ENCODE peak calls at places on chromosomes 16 and 17, in four cellular contexts. One of them, this sample, is unnamed.

GRCh38 chr16:75073551-75074414 is 42.8 kb downstream of the LDHD start:
- DNase-seq in adrenal gland: no peak
- DNase-seq in heart left ventricle: no peak
- DNase-seq in BJ: no peak
- DNase-seq in this sample: no peak

GRCh38 chr17:36647598-36647997 is 46.2 kb downstream of the MRM1 start:
- DNase-seq in adrenal gland: no peak
- DNase-seq in heart left ventricle: no peak
- DNase-seq in BJ: no peak
- DNase-seq in this sample: no peak

GRCh38 chr17:1150863-1151685 is 28.7 kb downstream of the ABR start:
- DNase-seq in adrenal gland: no peak
- DNase-seq in heart left ventricle: no peak
- DNase-seq in BJ: no peak
- DNase-seq in this sample: no peak

GRCh38 chr16:2838928-2839327 is 8.8 kb downstream of the ZG16B start:
- DNase-seq in adrenal gland: peak; percentile 85
- DNase-seq in heart left ventricle: peak; percentile 57
- DNase-seq in BJ: no peak
- DNase-seq in this sample: no peak

GRCh38 chr17:41967141-41967920 is 736 bp downstream of the CNP start:
- DNase-seq in adrenal gland: peak; percentile 31
- DNase-seq in heart left ventricle: no peak
- DNase-seq in BJ: no peak
- DNase-seq in this sample: no peak

GRCh38 chr17:69480197-69480596 is 65.7 kb downstream of the MAP2K6 start:
- DNase-seq in adrenal gland: no peak
- DNase-seq in heart left ventricle: no peak
- DNase-seq in BJ: no peak
- DNase-seq in this sample: no peak

GRCh38 chr16:16143038-16143763 is 80.1 kb downstream of the ABCC6 start:
- DNase-seq in adrenal gland: no peak
- DNase-seq in heart left ventricle: no peak
- DNase-seq in BJ: no peak
- DNase-seq in this sample: no peak

GRCh38 chr17:34379876-34380275 is 16.8 kb upstream of the CCL1 start:
- DNase-seq in adrenal gland: no peak
- DNase-seq in heart left ventricle: no peak
- DNase-seq in BJ: no peak
- DNase-seq in this sample: no peak

GRCh38 chr16:50622643-50623369 is 58.3 kb downstream of the SNX20 start:
- DNase-seq in adrenal gland: no peak
- DNase-seq in heart left ventricle: no peak
- DNase-seq in BJ: no peak
- DNase-seq in this sample: no peak

GRCh38 chr16:15949210-15950166 is at the start of gene ABCC1:
- DNase-seq in adrenal gland: peak; percentile 33
- DNase-seq in heart left ventricle: peak; percentile 52
- DNase-seq in BJ: no peak
- DNase-seq in this sample: peak; percentile 53

GRCh38 chr17:67042104-67042899 is 2.1 kb upstream of the CACNG1 start:
- DNase-seq in adrenal gland: no peak
- DNase-seq in heart left ventricle: no peak
- DNase-seq in BJ: no peak
- DNase-seq in this sample: no peak

GRCh38 chr17:43608313-43608712 is 53.4 kb downstream of the MEOX1 start:
- DNase-seq in adrenal gland: no peak
- DNase-seq in heart left ventricle: no peak
- DNase-seq in BJ: no peak
- DNase-seq in this sample: no peak

GRCh38 chr16:25925466-25925865 is 233.7 kb downstream of the HS3ST4 start:
- DNase-seq in adrenal gland: no peak
- DNase-seq in heart left ventricle: no peak
- DNase-seq in BJ: no peak
- DNase-seq in this sample: no peak

DNA sequence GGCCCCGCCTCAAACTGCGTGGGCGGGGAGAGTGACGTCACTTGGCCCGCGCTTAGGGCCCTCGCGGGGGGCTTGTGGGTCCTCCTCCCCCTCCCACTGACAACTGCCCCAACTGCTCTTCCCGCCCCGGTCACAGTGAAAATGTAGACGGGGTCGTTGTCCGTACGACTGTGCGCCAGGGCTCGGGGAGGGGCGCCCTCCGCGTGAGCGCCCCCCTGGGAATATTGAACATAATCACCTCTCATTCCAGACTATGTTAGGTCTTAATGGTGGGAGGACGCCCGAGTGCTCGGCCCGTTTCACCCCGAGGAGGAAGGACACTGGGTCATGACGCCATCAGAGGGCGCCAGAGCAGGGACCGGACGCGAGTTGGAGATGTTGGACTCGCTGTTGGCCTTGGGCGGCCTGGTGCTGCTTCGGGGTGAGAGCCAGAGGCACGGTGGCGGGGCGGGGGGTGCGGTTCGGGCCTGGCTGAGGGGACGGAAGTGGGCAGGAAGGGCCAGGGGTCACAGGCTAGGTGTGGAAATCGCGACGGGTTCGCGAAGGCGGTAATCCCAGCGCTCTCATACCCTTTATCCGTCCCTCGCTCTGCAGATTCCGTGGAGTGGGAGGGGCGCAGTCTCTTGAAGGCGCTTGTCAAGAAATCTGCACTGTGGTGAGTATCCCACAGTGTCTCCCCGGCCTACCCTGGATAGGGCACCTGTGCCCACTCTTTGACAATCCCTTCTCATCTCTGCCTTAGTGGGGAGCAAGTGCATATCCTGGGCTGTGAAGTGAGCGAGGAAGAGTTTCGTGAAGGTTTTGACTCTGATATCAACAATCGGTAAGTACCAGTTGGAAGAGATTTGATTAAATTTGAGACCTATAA is at the start of gene ELP5:
- DNase-seq in adrenal gland: peak; percentile 97
- DNase-seq in heart left ventricle: peak; percentile 95
- DNase-seq in BJ: peak; percentile 57
- DNase-seq in this sample: no peak
- TF ChIP-seq CTCF in adrenal gland: no peak
- TF ChIP-seq CTCF in heart left ventricle: no peak
- TF ChIP-seq CTCF in BJ: no peak
- TF ChIP-seq CTCF in this sample: no peak

DNA sequence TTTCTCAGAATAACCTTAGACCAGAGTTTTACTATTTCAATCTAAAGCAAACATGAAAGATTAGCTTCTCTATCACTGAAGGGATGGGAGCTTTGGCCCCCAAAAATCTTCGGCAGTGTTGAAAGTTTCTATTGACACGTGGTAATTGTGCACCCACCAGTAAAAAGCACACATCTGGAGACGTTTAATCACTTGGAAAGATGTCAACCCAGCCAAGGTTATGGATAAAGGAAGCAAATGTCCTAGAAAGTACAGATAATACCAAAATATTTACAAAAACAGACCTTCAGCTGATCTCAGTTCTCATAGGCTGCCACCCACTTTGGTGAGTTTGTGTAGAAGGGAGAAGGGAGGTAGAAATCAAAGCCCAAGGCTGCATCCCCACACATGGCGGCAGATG is 5.3 kb downstream of the MYCBPAP start:
- DNase-seq in adrenal gland: no peak
- DNase-seq in heart left ventricle: no peak
- DNase-seq in BJ: no peak
- DNase-seq in this sample: no peak
- TF ChIP-seq CTCF in adrenal gland: no peak
- TF ChIP-seq CTCF in heart left ventricle: no peak
- TF ChIP-seq CTCF in BJ: no peak
- TF ChIP-seq CTCF in this sample: no peak

GRCh38 chr16:69424053-69424934 is at the start of gene CYB5B:
- DNase-seq in adrenal gland: peak; percentile 98
- DNase-seq in heart left ventricle: peak; percentile 95
- DNase-seq in BJ: peak; percentile 96
- DNase-seq in this sample: peak; percentile 81
- TF ChIP-seq CTCF in adrenal gland: no peak
- TF ChIP-seq CTCF in heart left ventricle: no peak
- TF ChIP-seq CTCF in BJ: peak; percentile 7
- TF ChIP-seq CTCF in this sample: no peak

GRCh38 chr17:8204761-8205555 is 5.4 kb downstream of the AURKB start:
- DNase-seq in adrenal gland: no peak
- DNase-seq in heart left ventricle: no peak
- DNase-seq in BJ: no peak
- DNase-seq in this sample: no peak
- TF ChIP-seq CTCF in adrenal gland: no peak
- TF ChIP-seq CTCF in heart left ventricle: no peak
- TF ChIP-seq CTCF in BJ: no peak
- TF ChIP-seq CTCF in this sample: no peak

GRCh38 chr16:62620259-62620658 is 584.0 kb upstream of the CDH8 start:
- DNase-seq in adrenal gland: no peak
- DNase-seq in heart left ventricle: no peak
- DNase-seq in BJ: no peak
- DNase-seq in this sample: no peak
- TF ChIP-seq CTCF in adrenal gland: no peak
- TF ChIP-seq CTCF in heart left ventricle: no peak
- TF ChIP-seq CTCF in BJ: no peak
- TF ChIP-seq CTCF in this sample: no peak

GRCh38 chr17:80123791-80124190 is 22.4 kb downstream of the GAA start:
- DNase-seq in adrenal gland: peak; percentile 80
- DNase-seq in heart left ventricle: no peak
- DNase-seq in BJ: no peak
- DNase-seq in this sample: no peak

GRCh38 chr17:80122926-80123505 is 21.6 kb downstream of the GAA start:
- DNase-seq in adrenal gland: peak; percentile 4
- DNase-seq in heart left ventricle: no peak
- DNase-seq in BJ: no peak
- DNase-seq in this sample: no peak

GRCh38 chr17:80126449-80126715 is 20.5 kb downstream of the EIF4A3 start:
- DNase-seq in adrenal gland: no peak
- DNase-seq in heart left ventricle: no peak
- DNase-seq in BJ: no peak
- DNase-seq in this sample: no peak

GRCh38 chr17:80125656-80126448 is 21.1 kb downstream of the EIF4A3 start:
- DNase-seq in adrenal gland: peak; percentile 2
- DNase-seq in heart left ventricle: no peak
- DNase-seq in BJ: peak; percentile 65
- DNase-seq in this sample: no peak

DNA sequence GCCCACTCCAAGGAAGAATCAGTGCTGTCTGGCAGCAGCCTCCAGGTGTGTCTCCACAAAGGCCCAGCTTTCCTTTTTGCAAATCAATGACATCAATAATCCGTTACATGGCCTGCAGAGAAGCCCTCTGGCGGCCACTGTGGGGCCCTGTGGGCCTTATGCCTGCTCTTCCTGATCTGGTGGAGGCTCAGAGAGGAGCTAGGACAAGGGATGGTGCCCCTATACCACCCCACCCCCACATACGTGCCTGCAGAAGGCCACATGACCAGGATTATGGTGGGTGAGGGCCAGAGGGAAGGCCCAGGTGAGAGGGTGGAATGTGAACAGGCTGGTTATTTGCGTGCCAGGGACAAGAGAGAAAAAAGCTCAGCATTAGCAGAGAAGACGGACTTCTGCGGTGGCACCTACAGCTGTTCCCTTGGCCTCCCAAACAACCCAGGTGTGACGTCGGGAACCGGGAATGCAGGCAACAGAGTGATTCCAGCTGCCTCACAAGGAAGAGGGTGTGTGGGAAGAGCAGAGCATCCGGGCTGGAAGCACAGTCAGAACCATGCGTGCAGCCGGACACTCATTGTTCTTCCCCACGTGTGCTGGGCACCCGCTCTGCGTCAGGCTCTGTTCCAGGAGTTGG is 22.5 kb downstream of the EIF4A3 start:
- DNase-seq in adrenal gland: peak; percentile 5
- DNase-seq in heart left ventricle: no peak
- DNase-seq in BJ: no peak
- DNase-seq in this sample: peak; percentile 12
- TF ChIP-seq CTCF in adrenal gland: no peak
- TF ChIP-seq CTCF in heart left ventricle: no peak
- TF ChIP-seq CTCF in BJ: peak; percentile 38
- TF ChIP-seq CTCF in this sample: no peak

DNA sequence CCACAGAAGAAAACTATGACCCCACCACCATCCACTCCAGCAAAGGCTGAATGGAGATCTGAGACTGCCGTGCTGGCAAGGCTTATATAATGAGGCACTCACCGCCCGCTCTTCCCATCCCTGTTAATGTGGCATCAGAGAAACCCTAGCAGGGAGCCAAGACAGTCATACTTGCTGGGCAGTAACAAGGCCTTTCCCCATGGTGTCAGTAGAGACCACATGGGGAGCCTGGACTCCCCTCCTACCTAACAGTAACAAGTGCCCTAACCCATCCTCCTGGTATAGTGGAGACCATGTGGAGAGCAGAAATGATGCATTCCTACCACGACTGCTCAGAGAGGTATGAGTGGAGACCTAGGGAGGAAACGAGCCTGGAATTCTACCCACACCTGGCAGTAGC is 235.2 kb downstream of the C16orf78 start:
- DNase-seq in adrenal gland: no peak
- DNase-seq in heart left ventricle: no peak
- DNase-seq in BJ: no peak
- DNase-seq in this sample: no peak
- TF ChIP-seq CTCF in adrenal gland: no peak
- TF ChIP-seq CTCF in heart left ventricle: peak; percentile 55
- TF ChIP-seq CTCF in BJ: peak; percentile 86
- TF ChIP-seq CTCF in this sample: no peak

GRCh38 chr16:855471-855870 is 54.9 kb upstream of the GNG13 start:
- DNase-seq in adrenal gland: no peak
- DNase-seq in heart left ventricle: no peak
- DNase-seq in BJ: no peak
- DNase-seq in this sample: no peak
- TF ChIP-seq CTCF in adrenal gland: no peak
- TF ChIP-seq CTCF in heart left ventricle: no peak
- TF ChIP-seq CTCF in BJ: no peak
- TF ChIP-seq CTCF in this sample: no peak

DNA sequence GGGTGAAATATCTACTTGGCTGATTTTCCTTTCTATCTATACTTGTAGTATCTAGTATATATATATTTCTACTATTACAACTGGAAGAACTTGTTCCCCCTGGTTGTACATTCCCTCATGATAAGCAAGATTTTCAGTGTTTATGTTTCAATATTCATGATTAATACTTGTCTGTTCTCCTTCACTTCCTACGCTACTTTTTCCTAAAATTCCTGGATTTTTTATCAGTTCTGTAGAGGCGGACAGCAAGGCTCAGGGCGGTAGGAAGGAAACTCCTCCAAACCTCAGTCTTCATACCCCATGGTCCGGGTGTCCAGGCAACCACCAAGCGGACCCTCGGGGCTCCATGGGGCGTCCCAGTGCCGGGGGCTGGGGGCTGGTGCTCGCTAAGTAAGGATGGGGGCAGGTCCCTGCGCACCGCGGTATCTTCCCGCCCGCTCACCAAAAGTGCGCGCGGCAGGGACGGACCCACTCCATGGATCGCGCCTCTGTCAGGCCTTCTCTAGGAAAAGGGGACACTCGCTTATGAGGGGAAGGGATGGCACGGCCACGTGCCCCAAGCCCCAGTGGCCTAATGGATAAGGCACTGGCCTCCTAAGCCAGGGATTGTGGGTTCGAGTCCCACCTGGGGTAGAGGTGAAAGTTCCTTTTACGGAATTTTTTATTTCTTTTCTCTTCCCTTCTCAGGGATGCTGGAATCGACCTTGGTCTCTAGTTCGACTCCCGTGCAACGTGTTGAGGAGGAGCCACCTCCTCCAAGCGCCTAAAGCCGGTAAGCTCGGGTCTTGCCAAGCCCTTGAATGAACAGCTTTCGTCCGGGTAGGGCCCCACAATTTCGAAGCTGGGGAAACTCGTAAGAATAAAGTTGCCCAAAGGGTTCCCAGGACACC is 13.2 kb downstream of the ATP5PD start:
- DNase-seq in adrenal gland: peak; percentile 89
- DNase-seq in heart left ventricle: peak; percentile 90
- DNase-seq in BJ: no peak
- DNase-seq in this sample: peak; percentile 78
- TF ChIP-seq CTCF in adrenal gland: no peak
- TF ChIP-seq CTCF in heart left ventricle: no peak
- TF ChIP-seq CTCF in BJ: no peak
- TF ChIP-seq CTCF in this sample: no peak

This sample was measured in activated B cell treated with CpG ODN at 0.5 μM for 24 hours.